ENCODE peak calls at places on chromosomes 3 and 15, in four cellular contexts. W, H, V and N are unnamed samples.

GRCh38 chr3:28057548-28057947 is 183.9 kb upstream of the CMC1 start:
- DNase-seq in W (no peak), H (no peak), V (no peak), N (no peak)

GRCh38 chr3:30292192-30292893 is 314.1 kb upstream of the TGFBR2 start:
- DNase-seq in V (peak), W (no peak), H (no peak), N (no peak)

GRCh38 chr3:15982667-15983145 is 184.9 kb upstream of the ANKRD28 start:
- DNase-seq in V (peak), H (no peak), W (no peak), N (peak)

GRCh38 chr15:64134322-64134829 is 17.2 kb upstream of the SNX22 start:
- DNase-seq in W (no peak), V (peak), H (peak), N (no peak)

GRCh38 chr15:51267047-51267713 is 71.2 kb downstream of the CYP19A1 start:
- DNase-seq in H (peak), W (no peak), V (no peak), N (no peak)

GRCh38 chr15:58608711-58609110 is 140.8 kb downstream of the ADAM10 start:
- DNase-seq in W (no peak), H (no peak), V (no peak), N (no peak)

GRCh38 chr15:69847625-69848024 is 250.1 kb downstream of the TLE3 start:
- DNase-seq in H (no peak), W (no peak), V (no peak), N (no peak)

GRCh38 chr3:154552338-154552737 is 122.3 kb upstream of the GPR149 start:
- DNase-seq in H (no peak), W (no peak), V (no peak), N (no peak)

GRCh38 chr3:17518189-17519059 is 224.0 kb downstream of the TBC1D5 start:
- DNase-seq in V (no peak), H (no peak), W (no peak), N (no peak)

GRCh38 chr3:8705575-8705974 is 28.0 kb upstream of the CAV3 start:
- DNase-seq in W (no peak), H (no peak), V (no peak), N (no peak)

GRCh38 chr15:39549912-39550311 is 31.0 kb upstream of the THBS1 start:
- DNase-seq in H (peak), V (no peak), W (peak), N (no peak)

GRCh38 chr3:180063783-180064182 is 27.0 kb upstream of the PEX5L start:
- DNase-seq in V (no peak), W (no peak), H (no peak), N (peak)

GRCh38 chr3:107085261-107085660 is 292.0 kb upstream of the CCDC54 start:
- DNase-seq in V (peak), H (no peak), W (no peak), N (no peak)

GRCh38 chr3:50474717-50475116 is 28.7 kb downstream of the CACNA2D2 start:
- DNase-seq in H (peak), V (peak), W (peak), N (no peak)

GRCh38 chr15:78740904-78741274 is 70.4 kb downstream of the ADAMTS7 start:
- DNase-seq in V (no peak), W (no peak), H (no peak), N (no peak)

GRCh38 chr3:63970596-63971468 is 52.5 kb downstream of the PSMD6 start:
- DNase-seq in W (no peak), V (peak), H (no peak), N (no peak)
- H3K27ac ChIP-seq in W (peak), V (no peak), H (peak), N (no peak)

DNA sequence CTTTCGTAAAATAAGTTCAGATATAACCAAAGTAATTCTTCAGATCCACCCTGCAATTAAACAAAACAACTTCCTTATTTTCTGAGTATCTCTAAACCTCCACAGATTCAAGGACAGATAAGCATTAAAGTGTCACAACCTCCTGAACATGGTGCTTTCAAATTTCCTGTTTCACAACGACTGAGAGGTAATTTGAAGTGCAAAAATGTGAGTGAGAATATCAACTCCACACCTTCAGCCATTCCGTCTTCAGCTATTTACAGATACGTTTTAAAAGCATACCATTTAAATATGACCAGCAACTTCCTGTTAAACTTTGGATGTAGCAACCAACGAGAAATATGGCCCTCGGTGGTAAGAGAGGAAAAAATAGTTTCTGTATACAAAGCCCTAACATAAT is 32.1 kb upstream of the PCSK6 start:
- DNase-seq in W (no peak), H (no peak), V (no peak), N (no peak)
- H3K27ac ChIP-seq in W (no peak), H (no peak), V (no peak), N (no peak)

GRCh38 chr3:52532517-52532837 is 1.2 kb downstream of the NT5DC2 start:
- DNase-seq in V (peak), W (no peak), H (no peak), N (no peak)
- H3K27ac ChIP-seq in V (peak), W (peak), H (peak), N (peak)

DNA sequence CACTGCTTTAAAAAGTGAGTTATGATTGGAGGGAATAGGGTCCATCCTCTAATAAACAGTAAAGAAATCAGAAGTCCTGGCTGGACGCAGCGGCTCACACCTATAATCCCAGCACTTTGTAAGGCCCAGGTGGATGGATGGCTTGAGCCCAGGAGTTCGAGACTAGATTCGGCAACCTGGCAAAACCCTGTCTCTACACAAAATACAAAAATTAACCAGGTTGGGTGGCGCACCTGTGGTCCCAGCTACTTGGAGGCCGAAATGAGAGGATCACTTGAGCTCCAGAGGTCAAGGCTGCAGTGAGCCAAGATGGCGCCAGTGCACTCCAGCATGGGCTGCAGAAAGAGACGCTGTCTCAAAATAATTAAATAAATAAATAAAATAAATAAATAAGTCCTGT is 171.2 kb downstream of the POTEB3 start:
- DNase-seq in W (no peak), V (no peak), H (no peak), N (no peak)
- H3K27ac ChIP-seq in W (no peak), V (no peak), H (no peak), N (no peak)